ENCODE peak calls at places on chromosomes 5 and 9, in six cellular contexts. C, G, Y, T, L and U are unnamed samples.

GRCh38 chr5:97534166-97534565 is 351.1 kb upstream of the RIOK2 start:
- DNase-seq in C (peak), G (peak), Y (peak), T (peak), L (no peak), U (no peak)

GRCh38 chr9:99573052-99573451 is 248.6 kb upstream of the NR4A3 start:
- DNase-seq in C (no peak), G (no peak), Y (no peak), T (no peak), L (no peak), U (no peak)

GRCh38 chr5:88883566-88884434 is 816 bp upstream of the MEF2C start:
- DNase-seq in C (peak), G (peak), Y (no peak), T (peak), L (no peak), U (peak)

GRCh38 chr9:98248737-98249474 is 6.5 kb downstream of the TBC1D2 start:
- DNase-seq in C (no peak), G (peak), Y (peak), T (peak), L (no peak), U (peak)

GRCh38 chr5:114055318-114055788 is 306.5 kb upstream of the KCNN2 start:
- DNase-seq in C (no peak), G (peak), Y (no peak), T (no peak), L (no peak), U (no peak)

GRCh38 chr9:121622842-121623203 is 28.6 kb upstream of the DAB2IP start:
- DNase-seq in C (no peak), G (no peak), Y (no peak), T (no peak), L (no peak), U (no peak)

GRCh38 chr5:132437604-132438275 is 52.8 kb downstream of the IRF1 start:
- DNase-seq in C (peak), G (peak), Y (no peak), T (no peak), L (no peak), U (peak)

GRCh38 chr5:131640043-131640856 is 5.2 kb upstream of the RAPGEF6 start:
- DNase-seq in C (peak), G (peak), Y (no peak), T (peak), L (no peak), U (no peak)

GRCh38 chr5:126829098-126829497 is 52.2 kb downstream of the LMNB1 start:
- DNase-seq in C (no peak), G (no peak), Y (no peak), T (no peak), L (no peak), U (no peak)

GRCh38 chr5:75365740-75366139 is 28.7 kb downstream of the HMGCR start:
- DNase-seq in C (no peak), G (peak), Y (no peak), T (no peak), L (no peak), U (no peak)

GRCh38 chr5:143516249-143516648 is 112.8 kb upstream of the NR3C1 start:
- DNase-seq in C (no peak), G (no peak), Y (no peak), T (no peak), L (no peak), U (no peak)

GRCh38 chr5:31911291-31912265 is 262.5 kb downstream of the GOLPH3 start:
- DNase-seq in C (no peak), G (no peak), Y (no peak), T (peak), L (no peak), U (no peak)

GRCh38 chr9:130239741-130240241 is 25.8 kb upstream of the HMCN2 start:
- DNase-seq in C (peak), G (peak), Y (peak), T (no peak), L (no peak), U (no peak)

GRCh38 chr9:113425072-113425471 is 14.5 kb downstream of the C9orf43 start:
- DNase-seq in C (no peak), G (no peak), Y (no peak), T (no peak), L (no peak), U (no peak)

GRCh38 chr5:142770650-142771609 is 753 bp downstream of the ARHGAP26 start:
- DNase-seq in C (peak), G (no peak), Y (no peak), T (peak), L (peak), U (no peak)

GRCh38 chr5:97243352-97243751 is 60.3 kb upstream of the RIOK2 start:
- DNase-seq in C (no peak), G (no peak), Y (no peak), T (no peak), L (no peak), U (no peak)

GRCh38 chr5:31581498-31582099 is 49.5 kb downstream of the C5orf22 start:
- DNase-seq in C (no peak), G (peak), Y (peak), T (peak), L (no peak), U (no peak)

GRCh38 chr9:28264368-28264767 is 691.1 kb upstream of the C9orf72 start:
- DNase-seq in C (no peak), G (peak), Y (no peak), T (peak), L (no peak), U (no peak)

GRCh38 chr9:105064248-105065118 is 136.5 kb upstream of the ABCA1 start:
- DNase-seq in C (no peak), G (peak), Y (peak), T (peak), L (peak), U (peak)

GRCh38 chr9:95193067-95193466 is 124.4 kb downstream of the FANCC start:
- DNase-seq in C (no peak), G (no peak), Y (no peak), T (no peak), L (no peak), U (no peak)

GRCh38 chr9:16121593-16121992 is 568.8 kb downstream of the CCDC171 start:
- DNase-seq in C (no peak), G (peak), Y (no peak), T (no peak), L (no peak), U (no peak)

DNA sequence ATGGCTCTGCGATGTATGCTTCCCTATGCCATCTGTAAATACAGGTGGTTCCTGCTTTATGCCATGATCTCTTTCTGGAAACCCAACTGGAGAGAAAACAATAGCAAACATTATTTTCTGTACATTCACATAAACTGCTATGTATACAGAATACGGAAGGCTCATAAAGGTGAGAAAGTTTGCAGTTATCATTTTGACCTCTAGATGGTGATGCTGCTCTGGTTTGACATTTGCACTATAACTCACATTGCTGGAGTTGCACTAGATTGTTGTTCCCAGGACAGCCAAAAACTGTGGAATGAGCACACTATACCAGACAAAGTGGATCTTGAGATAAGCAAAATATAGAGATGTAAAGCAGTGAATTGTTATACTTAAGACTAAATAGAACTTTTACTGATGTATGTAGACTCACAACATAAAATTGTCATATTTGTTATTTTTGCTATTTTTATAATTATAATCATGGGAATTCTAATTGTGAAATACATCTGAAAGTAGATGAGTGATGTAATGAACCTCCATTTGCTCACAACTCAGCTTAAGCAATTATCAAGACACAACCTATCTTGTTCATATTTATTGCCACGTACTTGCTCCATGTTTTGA is 246.5 kb downstream of the PTPRD start:
- DNase-seq in C (peak), G (peak), Y (peak), T (peak), L (no peak), U (no peak)
- TF ChIP-seq CTCF in C (peak), G (peak), Y (peak), T (peak), L (no peak), U (no peak)

GRCh38 chr9:37407468-37407867 is 15.0 kb upstream of the GRHPR start:
- DNase-seq in C (no peak), G (no peak), Y (no peak), T (no peak), L (no peak), U (no peak)
- TF ChIP-seq CTCF in C (peak), G (peak), Y (peak), T (peak), L (no peak), U (no peak)

GRCh38 chr9:131370638-131371037 is 23.2 kb upstream of the PRRC2B start:
- DNase-seq in C (no peak), G (no peak), Y (no peak), T (peak), L (no peak), U (no peak)

GRCh38 chr9:131361202-131361833 is 32.6 kb upstream of the PRRC2B start:
- DNase-seq in C (no peak), G (no peak), Y (peak), T (peak), L (no peak), U (no peak)

GRCh38 chr9:131365546-131365945 is 28.3 kb upstream of the PRRC2B start:
- DNase-seq in C (no peak), G (no peak), Y (no peak), T (no peak), L (no peak), U (no peak)

GRCh38 chr9:131367445-131367844 is 26.4 kb upstream of the PRRC2B start:
- DNase-seq in C (no peak), G (no peak), Y (no peak), T (no peak), L (no peak), U (no peak)

DNA sequence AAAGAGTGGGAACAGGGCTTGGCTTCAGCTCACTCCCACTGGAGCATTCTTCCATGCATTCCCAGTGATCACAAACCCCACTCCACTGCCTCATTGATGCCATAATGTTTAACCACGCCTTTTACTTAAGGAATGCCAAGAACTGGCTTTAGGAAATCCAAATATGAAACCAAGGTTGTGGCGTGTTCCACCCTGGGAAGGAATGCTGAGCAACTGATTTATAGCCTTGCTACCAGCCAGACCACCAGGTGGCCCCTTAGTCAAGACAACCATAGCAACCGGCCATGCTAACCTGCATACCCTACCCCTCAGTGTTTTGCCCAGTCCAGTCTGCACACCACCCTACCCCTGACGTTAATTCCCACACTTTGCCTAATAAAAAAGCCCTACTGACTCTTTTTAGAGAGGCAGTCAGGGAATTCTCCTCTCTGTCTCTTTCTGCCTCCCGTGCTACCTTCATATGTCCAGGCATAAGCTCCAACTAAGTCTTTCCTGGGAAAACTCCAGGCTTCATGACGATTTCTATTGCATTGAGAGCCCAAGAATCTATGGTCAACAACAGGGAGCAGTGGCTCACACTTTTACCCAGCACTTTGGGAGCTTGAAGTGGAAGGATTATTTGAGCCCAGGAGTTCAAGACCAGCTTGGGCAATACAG is 27.0 kb upstream of the PRRC2B start:
- DNase-seq in C (no peak), G (peak), Y (peak), T (peak), L (no peak), U (no peak)
- TF ChIP-seq CTCF in C (peak), G (peak), Y (peak), T (peak), L (no peak), U (no peak)

GRCh38 chr5:94785111-94785510 is 166.6 kb downstream of the SLF1 start:
- DNase-seq in C (no peak), G (peak), Y (no peak), T (no peak), L (no peak), U (no peak)
- TF ChIP-seq CTCF in C (peak), G (no peak), Y (peak), T (no peak), L (no peak), U (no peak)